ENCODE peak calls at places on chromosomes 7 and 10, in five cellular contexts. K, C, Q, D and Y are unnamed samples.
A peak's percentile ranks its signal among the peaks of the same experiment; 100 is the strongest.

GRCh38 chr10:132699411-132700167 is 86.4 kb downstream of the NKX6-2 start:
- DNase-seq in Q (no peak), D (no peak), C (no peak), K (no peak), Y (peak; percentile 16)

GRCh38 chr10:131157899-131158298 is 153.6 kb downstream of the TCERG1L start:
- DNase-seq in D (no peak), C (no peak), K (no peak), Q (no peak), Y (no peak)

GRCh38 chr10:3987142-3987974 is 202.3 kb upstream of the KLF6 start:
- DNase-seq in C (no peak), D (no peak), Q (no peak), K (no peak), Y (no peak)

GRCh38 chr10:62194924-62195674 is 73.5 kb downstream of the RTKN2 start:
- DNase-seq in Q (no peak), K (no peak), C (no peak), D (no peak), Y (no peak)

GRCh38 chr10:99777918-99778716 is 4.3 kb upstream of the ABCC2 start:
- DNase-seq in D (peak; percentile 19), C (no peak), K (no peak), Q (no peak), Y (no peak)

GRCh38 chr10:102327641-102328040 is 67.9 kb upstream of the NFKB2 start:
- DNase-seq in D (no peak), C (no peak), K (no peak), Q (no peak), Y (no peak)

GRCh38 chr7:34011711-34012110 is 106.4 kb downstream of the BMPER start:
- DNase-seq in D (no peak), C (no peak), K (no peak), Q (no peak), Y (no peak)

GRCh38 chr10:60704480-60704879 is 73.8 kb upstream of the CDK1 start:
- DNase-seq in D (no peak), C (no peak), Q (no peak), K (no peak), Y (no peak)

GRCh38 chr10:114337510-114338462 is 66.5 kb downstream of the AFAP1L2 start:
- DNase-seq in Q (no peak), K (no peak), C (no peak), D (no peak), Y (no peak)

GRCh38 chr10:9268176-9268575 is 1213.7 kb downstream of the GATA3 start:
- DNase-seq in C (no peak), D (no peak), K (no peak), Q (no peak), Y (no peak)

GRCh38 chr7:82209200-82209599 is 234.4 kb downstream of the CACNA2D1 start:
- DNase-seq in Q (no peak), K (no peak), D (no peak), C (no peak), Y (no peak)

GRCh38 chr10:102819054-102819453 is 18.2 kb downstream of the CYP17A1 start:
- DNase-seq in D (no peak), K (peak; percentile 78), C (no peak), Q (no peak), Y (peak; percentile 73)

GRCh38 chr7:83111391-83111790 is 51.3 kb downstream of the PCLO start:
- DNase-seq in Q (no peak), C (no peak), D (no peak), K (no peak), Y (no peak)

GRCh38 chr10:77125231-77125630 is 512.4 kb downstream of the KCNMA1 start:
- DNase-seq in Q (no peak), D (no peak), K (no peak), C (no peak), Y (no peak)

GRCh38 chr10:48542471-48543210 is 62.2 kb downstream of the ARHGAP22 start:
- DNase-seq in D (no peak), C (no peak), K (no peak), Q (no peak), Y (no peak)

GRCh38 chr7:3673524-3673923 is 372.5 kb downstream of the SDK1 start:
- DNase-seq in C (no peak), Q (peak; percentile 32), D (peak; percentile 18), K (no peak), Y (no peak)

GRCh38 chr10:61735879-61736278 is 73.2 kb downstream of the CABCOCO1 start:
- DNase-seq in C (no peak), K (no peak), Q (no peak), D (no peak), Y (no peak)

GRCh38 chr10:23198610-23198939 is 6.5 kb downstream of the PTF1A start:
- DNase-seq in D (no peak), C (no peak), Q (no peak), K (no peak), Y (no peak)

GRCh38 chr10:8158439-8159071 is 104.1 kb downstream of the GATA3 start:
- DNase-seq in Q (no peak), K (no peak), D (no peak), C (no peak), Y (no peak)

GRCh38 chr7:29332027-29332806 is 137.6 kb downstream of the CHN2 start:
- DNase-seq in Q (no peak), C (no peak), D (no peak), K (no peak), Y (no peak)

GRCh38 chr7:17152698-17153097 is 145.8 kb upstream of the AHR start:
- DNase-seq in C (no peak), D (no peak), Q (no peak), K (no peak), Y (peak; percentile 20)

GRCh38 chr10:112466802-112467201 is 19.8 kb downstream of the VTI1A start:
- DNase-seq in K (no peak), C (no peak), Q (no peak), D (no peak), Y (no peak)

GRCh38 chr10:112465299-112465882 is 18.4 kb downstream of the VTI1A start:
- DNase-seq in C (no peak), Q (no peak), D (no peak), K (no peak), Y (no peak)

GRCh38 chr10:112456533-112456932 is 9.5 kb downstream of the VTI1A start:
- DNase-seq in Q (no peak), K (no peak), C (no peak), D (no peak), Y (no peak)

GRCh38 chr10:112461029-112461887 is 14.2 kb downstream of the VTI1A start:
- DNase-seq in C (no peak), D (no peak), K (no peak), Q (peak; percentile 71), Y (no peak)
- H3K36me3 ChIP-seq in C (peaks cover 28% of the 10 kb centered on the region), D (peaks cover 10% of the 10 kb centered on the region), K (peaks cover 17% of the 10 kb centered on the region), Q (no peaks in the 10 kb centered on the region), Y (peaks cover 25% of the 10 kb centered on the region)

GRCh38 chr7:102149416-102149815 is 137.3 kb upstream of the SH2B2 start:
- DNase-seq in D (no peak), Q (no peak), K (no peak), C (no peak), Y (no peak)

GRCh38 chr7:102150266-102150665 is 136.4 kb upstream of the SH2B2 start:
- DNase-seq in K (no peak), D (no peak), Q (no peak), C (no peak), Y (no peak)

GRCh38 chr7:102148799-102149198 is 137.9 kb upstream of the SH2B2 start:
- DNase-seq in C (no peak), Q (no peak), D (no peak), K (no peak), Y (no peak)

GRCh38 chr7:102146122-102146521 is 140.5 kb upstream of the SH2B2 start:
- DNase-seq in D (no peak), Q (no peak), C (no peak), K (peak; percentile 65), Y (no peak)

GRCh38 chr7:102146989-102147388 is 139.7 kb upstream of the SH2B2 start:
- DNase-seq in C (no peak), D (no peak), Q (peak; percentile 63), K (peak; percentile 78), Y (no peak)
- H3K36me3 ChIP-seq in C (no peaks in the 10 kb centered on the region), D (no peaks in the 10 kb centered on the region), Q (no peaks in the 10 kb centered on the region), K (no peaks in the 10 kb centered on the region), Y (no peaks in the 10 kb centered on the region)

GRCh38 chr10:24968349-24968748 is 15.9 kb upstream of the PRTFDC1 start:
- DNase-seq in K (no peak), Q (no peak), C (no peak), D (no peak), Y (no peak)

GRCh38 chr10:24962998-24963397 is 10.6 kb upstream of the PRTFDC1 start:
- DNase-seq in C (no peak), D (peak; percentile 71), K (no peak), Q (peak; percentile 22), Y (no peak)

GRCh38 chr10:24966962-24967361 is 14.6 kb upstream of the PRTFDC1 start:
- DNase-seq in D (no peak), Q (no peak), C (no peak), K (no peak), Y (no peak)

GRCh38 chr10:24963646-24964045 is 11.2 kb upstream of the PRTFDC1 start:
- DNase-seq in Q (no peak), C (no peak), D (no peak), K (no peak), Y (no peak)

DNA sequence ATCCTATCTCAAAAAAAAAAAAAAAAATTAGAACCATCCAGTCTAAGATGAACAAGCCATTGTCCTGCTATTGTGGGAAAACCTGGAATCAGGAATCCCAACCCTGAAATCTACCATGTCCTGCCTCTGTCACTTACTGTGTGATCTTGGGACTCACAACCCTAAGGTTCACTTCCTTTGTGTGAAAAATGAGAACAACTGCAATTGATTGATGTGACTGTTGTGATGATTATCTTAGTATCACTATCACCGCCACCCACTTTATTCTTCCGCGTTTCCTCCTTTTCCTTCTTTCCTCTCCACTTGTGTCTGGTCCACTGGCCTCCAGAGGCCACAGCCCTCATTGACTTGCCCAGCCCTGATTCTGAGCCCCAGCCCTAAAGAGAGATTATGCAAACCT is 12.6 kb upstream of the PRTFDC1 start:
- DNase-seq in K (no peak), C (no peak), D (no peak), Q (no peak), Y (no peak)
- H3K36me3 ChIP-seq in K (no peaks in the 10 kb centered on the region), C (no peaks in the 10 kb centered on the region), D (no peaks in the 10 kb centered on the region), Q (no peaks in the 10 kb centered on the region), Y (no peaks in the 10 kb centered on the region)

DNA sequence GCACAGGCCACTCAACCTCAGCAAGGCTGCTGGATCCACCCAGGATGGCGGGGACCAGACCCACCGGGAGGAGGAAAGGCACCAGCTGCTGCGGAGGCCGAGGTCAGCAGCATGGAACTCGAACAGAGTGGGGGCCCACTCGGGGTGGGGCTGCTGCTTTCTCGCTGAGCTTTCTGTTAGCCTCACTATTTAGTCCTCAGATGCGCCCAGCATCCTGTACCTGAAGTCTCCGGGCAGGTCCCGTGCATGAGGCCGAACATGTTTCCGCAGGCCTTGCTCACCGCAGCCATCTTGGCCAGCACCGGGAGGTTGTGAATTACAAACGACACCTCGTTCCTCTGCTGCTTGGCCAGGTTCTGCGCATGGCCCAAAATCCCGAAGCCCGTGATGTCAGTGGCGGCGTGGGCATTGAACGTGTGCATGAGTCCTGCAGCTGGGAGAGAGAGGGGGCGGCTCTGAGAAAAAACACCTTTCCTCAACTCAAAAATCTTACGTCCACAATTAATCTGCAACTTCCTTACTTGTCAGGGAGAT is 22.8 kb upstream of the PHYH start:
- DNase-seq in Q (no peak), C (no peak), K (no peak), D (no peak), Y (no peak)
- H3K36me3 ChIP-seq in Q (peaks cover 6% of the 10 kb centered on the region), C (peaks cover 51% of the 10 kb centered on the region), K (peaks cover 70% of the 10 kb centered on the region), D (no peaks in the 10 kb centered on the region), Y (peaks cover 62% of the 10 kb centered on the region)

GRCh38 chr7:197413-198335 is 5.3 kb downstream of the FAM20C start:
- DNase-seq in Q (no peak), D (no peak), C (no peak), K (no peak), Y (no peak)
- H3K36me3 ChIP-seq in Q (peaks cover 52% of the 10 kb centered on the region), D (no peaks in the 10 kb centered on the region), C (no peaks in the 10 kb centered on the region), K (peaks cover 39% of the 10 kb centered on the region), Y (peaks cover 39% of the 10 kb centered on the region)

GRCh38 chr7:102085223-102085772 is 201.4 kb upstream of the SH2B2 start:
- DNase-seq in Q (no peak), K (no peak), D (no peak), C (no peak), Y (no peak)
- H3K36me3 ChIP-seq in Q (no peaks in the 10 kb centered on the region), K (no peaks in the 10 kb centered on the region), D (no peaks in the 10 kb centered on the region), C (peaks cover 6% of the 10 kb centered on the region), Y (peaks cover 19% of the 10 kb centered on the region)